ENCODE peak calls at places on chromosomes 13 and 19, in nine cellular contexts. O is amygdala, Y is HS-27A, M is Calu3, E is mesenchymal stem cell, Z is ELF-1, T is fibroblast of pulmonary artery, N is AG20443, P is non-pigmented ciliary epithelial cell. H is an unnamed sample.

GRCh38 chr13:64369121-64369520 is 2861.0 kb downstream of the PCDH9 start:
- DNase-seq in O (no peak), Y (no peak), M (no peak), E (peak; percentile 13), Z (no peak), T (peak; percentile 41), N (no peak), P (no peak), H (no peak)

GRCh38 chr19:38228491-38229439 is 4.7 kb upstream of the DPF1 start:
- DNase-seq in O (no peak), Y (no peak), M (no peak), E (no peak), Z (peak; percentile 47), T (no peak), N (no peak), P (no peak), H (no peak)

GRCh38 chr19:35793381-35794165 is 18.2 kb downstream of the ARHGAP33 start:
- DNase-seq in O (no peak), Y (peak; percentile 46), M (peak; percentile 43), E (peak; percentile 8), Z (no peak), T (peak; percentile 15), N (peak; percentile 92), P (no peak), H (no peak)

GRCh38 chr19:6572217-6572616 is 18.7 kb downstream of the CD70 start:
- DNase-seq in O (no peak), Y (no peak), M (no peak), E (no peak), Z (peak; percentile 62), T (no peak), N (no peak), P (no peak), H (no peak)

GRCh38 chr19:3007975-3008374 is 21.1 kb downstream of the TLE2 start:
- DNase-seq in O (no peak), Y (no peak), M (no peak), E (no peak), Z (no peak), T (no peak), N (no peak), P (no peak), H (no peak)

GRCh38 chr19:4083677-4084546 is 17.2 kb upstream of the ZBTB7A start:
- DNase-seq in O (no peak), Y (no peak), M (peak; percentile 66), E (no peak), Z (peak; percentile 90), T (no peak), N (no peak), P (no peak), H (peak; percentile 49)

GRCh38 chr13:113119166-113119821 is 3.3 kb upstream of the F10 start:
- DNase-seq in O (no peak), Y (no peak), M (no peak), E (no peak), Z (no peak), T (no peak), N (no peak), P (no peak), H (no peak)

GRCh38 chr13:22103628-22104027 is 432.8 kb downstream of the FGF9 start:
- DNase-seq in O (no peak), Y (no peak), M (no peak), E (no peak), Z (no peak), T (no peak), N (peak; percentile 33), P (no peak), H (no peak)

GRCh38 chr13:114230575-114230974 is 4.1 kb upstream of the CDC16 start:
- DNase-seq in O (no peak), Y (no peak), M (no peak), E (no peak), Z (no peak), T (no peak), N (no peak), P (no peak), H (no peak)

GRCh38 chr19:44732235-44733014 is 16.1 kb upstream of the BCL3 start:
- DNase-seq in O (no peak), Y (no peak), M (no peak), E (no peak), Z (peak; percentile 0), T (no peak), N (no peak), P (no peak), H (no peak)

GRCh38 chr19:28687296-28687695 is 525.7 kb downstream of the UQCRFS1 start:
- DNase-seq in O (no peak), Y (no peak), M (no peak), E (no peak), Z (no peak), T (no peak), N (peak; percentile 46), P (no peak), H (no peak)

GRCh38 chr13:67792151-67792665 is 562.1 kb upstream of the PCDH9 start:
- DNase-seq in O (no peak), Y (no peak), M (no peak), E (no peak), Z (no peak), T (no peak), N (no peak), P (no peak), H (no peak)

GRCh38 chr13:32001392-32001768 is 30.2 kb upstream of the FRY start:
- DNase-seq in O (no peak), Y (no peak), M (peak; percentile 21), E (peak; percentile 65), Z (peak; percentile 64), T (peak; percentile 70), N (peak; percentile 72), P (no peak), H (no peak)

GRCh38 chr13:112588490-112589297 is 741 bp upstream of the TUBGCP3 start:
- DNase-seq in O (no peak), Y (no peak), M (peak; percentile 2), E (no peak), Z (no peak), T (no peak), N (no peak), P (no peak), H (no peak)

GRCh38 chr19:23917856-23918255 is 3.2 kb downstream of the ZNF726 start:
- DNase-seq in O (no peak), Y (no peak), M (no peak), E (no peak), Z (peak; percentile 66), T (no peak), N (no peak), P (no peak), H (peak; percentile 92)

GRCh38 chr19:31254611-31255010 is 94.6 kb downstream of the TSHZ3 start:
- DNase-seq in O (no peak), Y (no peak), M (no peak), E (no peak), Z (no peak), T (no peak), N (no peak), P (no peak), H (no peak)

GRCh38 chr13:101942038-101942437 is 459.8 kb downstream of the FGF14 start:
- DNase-seq in O (no peak), Y (no peak), M (peak; percentile 4), E (peak; percentile 44), Z (no peak), T (peak; percentile 16), N (peak; percentile 16), P (no peak), H (no peak)

GRCh38 chr13:48009298-48009697 is 8.2 kb upstream of the SUCLA2 start:
- DNase-seq in O (no peak), Y (no peak), M (peak; percentile 56), E (peak; percentile 32), Z (no peak), T (peak; percentile 85), N (peak; percentile 87), P (peak; percentile 40), H (no peak)

GRCh38 chr19:19342086-19343015 is 21.7 kb downstream of the MAU2 start:
- DNase-seq in O (no peak), Y (no peak), M (peak; percentile 44), E (peak; percentile 62), Z (peak; percentile 89), T (peak; percentile 69), N (peak; percentile 91), P (no peak), H (peak; percentile 25)

GRCh38 chr19:19146000-19146608 is 7.8 kb upstream of the TMEM161A start:
- DNase-seq in O (no peak), Y (peak; percentile 5), M (peak; percentile 84), E (peak; percentile 56), Z (peak; percentile 90), T (peak; percentile 61), N (peak; percentile 86), P (peak; percentile 11), H (no peak)

GRCh38 chr13:112161441-112162301 is 94.7 kb downstream of the SOX1 start:
- DNase-seq in O (no peak), Y (no peak), M (no peak), E (no peak), Z (peak; percentile 60), T (no peak), N (no peak), P (no peak), H (no peak)

GRCh38 chr13:50152655-50153309 is 137.5 kb downstream of the KCNRG start:
- DNase-seq in O (no peak), Y (no peak), M (no peak), E (no peak), Z (no peak), T (no peak), N (no peak), P (no peak), H (no peak)

GRCh38 chr19:57583104-57583520 is 833 bp upstream of the ZIK1 start:
- DNase-seq in O (no peak), Y (no peak), M (no peak), E (no peak), Z (no peak), T (no peak), N (no peak), P (no peak), H (no peak)

GRCh38 chr13:105219636-105220035 is 1315.8 kb downstream of the EFNB2 start:
- DNase-seq in O (no peak), Y (no peak), M (no peak), E (no peak), Z (no peak), T (no peak), N (no peak), P (no peak), H (no peak)

H was measured in LNCaP clone FGC.